ENCODE peak calls at places on chromosome 11, in six cellular contexts. K, L, I, X, M and Y are unnamed samples.

GRCh38 chr11:67642148-67642475 is 2.5 kb upstream of the TBX10 start:
- DNase-seq in K (no peak), L (no peak), I (no peak), X (no peak), M (no peak), Y (no peak)

GRCh38 chr11:74092425-74092824 is 78.4 kb downstream of the C2CD3 start:
- DNase-seq in K (no peak), L (no peak), I (no peak), X (no peak), M (no peak), Y (no peak)

GRCh38 chr11:613369-613968 is 2.3 kb downstream of the IRF7 start:
- DNase-seq in K (peak), L (peak), I (no peak), X (no peak), M (peak), Y (peak)

GRCh38 chr11:46390331-46391171 is 1.0 kb downstream of the CHRM4 start:
- DNase-seq in K (peak), L (peak), I (no peak), X (no peak), M (peak), Y (no peak)

GRCh38 chr11:134714021-134714656 is 302.1 kb upstream of the B3GAT1 start:
- DNase-seq in K (no peak), L (no peak), I (no peak), X (no peak), M (no peak), Y (no peak)

GRCh38 chr11:13011366-13012036 is 2.4 kb downstream of the RASSF10 start:
- DNase-seq in K (no peak), L (no peak), I (no peak), X (no peak), M (no peak), Y (peak)

GRCh38 chr11:108218912-108219783 is 3.3 kb downstream of the NPAT start:
- DNase-seq in K (peak), L (no peak), I (no peak), X (no peak), M (no peak), Y (no peak)

GRCh38 chr11:9535189-9535781 is 38.2 kb upstream of the WEE1 start:
- DNase-seq in K (peak), L (peak), I (peak), X (peak), M (peak), Y (peak)

GRCh38 chr11:31656051-31656450 is 146.5 kb downstream of the ELP4 start:
- DNase-seq in K (no peak), L (no peak), I (peak), X (no peak), M (no peak), Y (peak)

GRCh38 chr11:37688461-37688860 is 1090.4 kb upstream of the RAG2 start:
- DNase-seq in K (no peak), L (no peak), I (no peak), X (no peak), M (no peak), Y (no peak)

GRCh38 chr11:17738350-17739207 is 4.0 kb downstream of the KCNC1 start:
- DNase-seq in K (peak), L (peak), I (no peak), X (no peak), M (peak), Y (no peak)

GRCh38 chr11:17736921-17737817 is 2.6 kb downstream of the KCNC1 start:
- DNase-seq in K (no peak), L (no peak), I (no peak), X (no peak), M (peak), Y (no peak)

GRCh38 chr11:17734418-17734911 is at the start of gene KCNC1:
- DNase-seq in K (peak), L (peak), I (peak), X (no peak), M (peak), Y (peak)

GRCh38 chr11:17734986-17735822 is 623 bp downstream of the KCNC1 start:
- DNase-seq in K (peak), L (peak), I (peak), X (no peak), M (peak), Y (peak)

GRCh38 chr11:17735823-17736772 is 1.5 kb downstream of the KCNC1 start:
- DNase-seq in K (peak), L (peak), I (no peak), X (no peak), M (peak), Y (no peak)
- TF ChIP-seq CTCF in K (peak), L (peak), I (peak), X (no peak), M (peak), Y (no peak)

DNA sequence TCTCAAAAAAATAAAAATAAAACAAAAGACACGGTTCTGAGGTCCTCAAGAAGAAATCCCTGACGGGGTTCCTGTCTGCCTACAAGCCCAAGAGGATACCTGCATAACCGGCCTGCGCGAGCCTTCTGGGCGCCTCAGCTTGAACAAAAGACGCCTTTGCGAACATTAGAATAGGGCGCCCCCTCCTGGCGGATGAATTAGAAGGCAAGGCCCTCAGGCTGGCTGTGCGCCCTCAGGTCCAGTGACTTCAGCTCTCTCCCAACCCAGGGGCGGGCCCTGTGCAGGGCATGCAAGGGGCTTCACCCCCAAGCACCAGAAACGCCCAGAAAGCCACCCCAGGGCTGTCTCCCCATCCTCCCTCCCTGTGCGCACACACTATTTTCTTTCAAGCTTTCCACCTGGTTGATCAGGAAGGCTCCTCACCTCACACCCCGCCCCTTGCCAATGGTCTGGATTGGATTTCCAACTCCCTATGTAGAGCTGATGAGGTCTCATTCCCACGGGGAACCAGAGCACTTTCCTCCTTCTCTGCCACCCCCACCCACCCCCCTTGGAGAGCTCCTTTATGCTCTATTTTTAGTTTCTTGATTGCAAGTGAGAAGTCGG is 273.3 kb downstream of the BUD13 start:
- DNase-seq in K (peak), L (peak), I (peak), X (peak), M (peak), Y (no peak)
- TF ChIP-seq CTCF in K (peak), L (peak), I (peak), X (no peak), M (peak), Y (peak)

GRCh38 chr11:109424893-109425292 is 2.9 kb downstream of the C11orf87 start:
- DNase-seq in K (peak), L (peak), I (no peak), X (no peak), M (no peak), Y (peak)

GRCh38 chr11:109426442-109426841 is 4.5 kb downstream of the C11orf87 start:
- DNase-seq in K (peak), L (no peak), I (no peak), X (no peak), M (no peak), Y (peak)

GRCh38 chr11:109423114-109423859 is 1.3 kb downstream of the C11orf87 start:
- DNase-seq in K (peak), L (peak), I (no peak), X (no peak), M (peak), Y (no peak)

GRCh38 chr11:109423860-109424190 is 1.8 kb downstream of the C11orf87 start:
- DNase-seq in K (no peak), L (peak), I (no peak), X (no peak), M (peak), Y (no peak)

GRCh38 chr11:109425554-109425953 is 3.6 kb downstream of the C11orf87 start:
- DNase-seq in K (no peak), L (no peak), I (no peak), X (no peak), M (no peak), Y (peak)
- TF ChIP-seq CTCF in K (no peak), L (no peak), I (no peak), X (no peak), M (no peak), Y (peak)

GRCh38 chr11:44133335-44133946 is 38.0 kb downstream of the EXT2 start:
- DNase-seq in K (peak), L (no peak), I (peak), X (no peak), M (no peak), Y (peak)
- TF ChIP-seq CTCF in K (peak), L (peak), I (peak), X (peak), M (peak), Y (peak)

GRCh38 chr11:103964390-103964789 is 72.0 kb upstream of the DDI1 start:
- DNase-seq in K (no peak), L (no peak), I (no peak), X (no peak), M (no peak), Y (no peak)
- TF ChIP-seq CTCF in K (peak), L (no peak), I (no peak), X (no peak), M (no peak), Y (peak)

GRCh38 chr11:117621226-117621625 is 175.8 kb downstream of the DSCAML1 start:
- DNase-seq in K (no peak), L (no peak), I (peak), X (no peak), M (no peak), Y (peak)
- TF ChIP-seq CTCF in K (peak), L (peak), I (peak), X (no peak), M (peak), Y (peak)

GRCh38 chr11:127474735-127475134 is 474.2 kb upstream of the KIRREL3 start:
- DNase-seq in K (peak), L (no peak), I (no peak), X (no peak), M (no peak), Y (no peak)

GRCh38 chr11:127471662-127472061 is 471.1 kb upstream of the KIRREL3 start:
- DNase-seq in K (no peak), L (no peak), I (no peak), X (no peak), M (no peak), Y (no peak)

DNA sequence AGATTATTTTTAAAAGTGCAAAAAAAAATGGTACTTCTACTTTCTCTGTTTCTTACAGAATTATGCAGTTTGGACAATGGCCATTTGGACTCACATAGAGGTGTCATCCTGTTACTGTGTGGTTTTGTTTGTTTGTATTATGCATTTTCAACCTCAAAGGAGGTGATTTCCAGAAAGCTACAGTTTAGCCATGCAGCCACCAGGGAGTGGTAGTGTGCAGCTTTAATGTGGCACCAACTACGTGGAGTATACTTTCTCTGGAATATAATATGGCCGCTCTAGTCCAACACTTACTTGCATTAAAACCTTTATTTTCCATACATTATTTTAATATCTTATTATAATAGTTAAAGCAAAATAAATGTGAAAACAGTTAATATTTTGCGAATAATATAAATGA is 469.9 kb upstream of the KIRREL3 start:
- DNase-seq in K (peak), L (peak), I (no peak), X (no peak), M (peak), Y (no peak)
- TF ChIP-seq CTCF in K (peak), L (no peak), I (peak), X (no peak), M (peak), Y (peak)

DNA sequence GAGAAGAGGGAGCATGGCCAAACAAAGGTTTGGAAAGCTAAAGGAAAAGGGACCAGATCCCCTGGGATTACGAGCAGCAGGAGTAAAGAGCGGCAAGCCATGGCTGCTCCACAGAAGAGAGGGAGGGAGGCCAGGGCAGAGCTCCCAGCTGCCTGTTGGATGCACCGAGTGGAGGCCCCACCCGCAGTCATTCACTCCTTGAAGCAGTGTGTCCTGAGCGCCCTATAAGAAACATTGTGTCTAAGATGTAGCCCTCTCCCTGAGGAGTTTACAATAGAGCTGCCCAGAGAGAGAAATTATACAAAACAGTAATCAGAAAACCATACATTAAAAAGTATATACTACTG is 54.7 kb upstream of the CSNK2A3 start:
- DNase-seq in K (no peak), L (no peak), I (no peak), X (no peak), M (peak), Y (no peak)
- TF ChIP-seq CTCF in K (no peak), L (no peak), I (no peak), X (no peak), M (no peak), Y (no peak)

GRCh38 chr11:8360086-8360828 is 96.6 kb upstream of the LMO1 start:
- DNase-seq in K (no peak), L (no peak), I (no peak), X (no peak), M (no peak), Y (no peak)
- TF ChIP-seq CTCF in K (peak), L (no peak), I (no peak), X (no peak), M (no peak), Y (no peak)

GRCh38 chr11:111344032-111344431 is 35.0 kb downstream of the POU2AF1 start:
- DNase-seq in K (no peak), L (no peak), I (peak), X (peak), M (no peak), Y (peak)
- TF ChIP-seq CTCF in K (no peak), L (no peak), I (no peak), X (no peak), M (no peak), Y (no peak)